ENCODE peak calls at places on chromosome 1, in four cellular contexts. A, X, W and Q are unnamed samples.
A peak's percentile ranks its signal among the peaks of the same experiment; 100 is the strongest.

GRCh38 chr1:44909949-44910594 is 67.0 kb upstream of the PTCH2 start:
- DNase-seq in A (no peak), W (no peak), X (no peak), Q (no peak)

GRCh38 chr1:13805431-13805830 is 105.4 kb downstream of the PRDM2 start:
- DNase-seq in W (no peak), A (no peak), X (no peak), Q (no peak)

GRCh38 chr1:220217383-220217988 is 54.8 kb downstream of the RAB3GAP2 start:
- DNase-seq in W (no peak), X (no peak), A (no peak), Q (peak; percentile 57)

GRCh38 chr1:209899948-209900347 is 38.1 kb upstream of the SYT14 start:
- DNase-seq in X (peak; percentile 25), W (no peak), A (peak; percentile 49), Q (peak; percentile 89)

GRCh38 chr1:222196736-222197135 is 351.2 kb downstream of the HHIPL2 start:
- DNase-seq in W (no peak), X (no peak), A (no peak), Q (peak; percentile 79)

GRCh38 chr1:116537439-116537838 is 33.4 kb downstream of the CD58 start:
- DNase-seq in X (no peak), W (no peak), A (no peak), Q (no peak)

GRCh38 chr1:79355073-79355472 is 348.5 kb upstream of the ADGRL4 start:
- DNase-seq in A (no peak), W (no peak), X (no peak), Q (no peak)

GRCh38 chr1:81869286-81869685 is 68.6 kb downstream of the ADGRL2 start:
- DNase-seq in X (no peak), W (no peak), A (no peak), Q (no peak)

GRCh38 chr1:156126701-156127534 is 12.4 kb downstream of the LMNA start:
- DNase-seq in A (no peak), X (peak; percentile 78), W (peak; percentile 79), Q (no peak)

GRCh38 chr1:1755852-1756251 is 22.4 kb downstream of the NADK start:
- DNase-seq in X (no peak), A (no peak), W (peak; percentile 67), Q (no peak)

GRCh38 chr1:33140153-33141149 is 41.4 kb downstream of the TRIM62 start:
- DNase-seq in A (no peak), X (no peak), W (no peak), Q (peak; percentile 84)

GRCh38 chr1:28983509-28984310 is 69.3 kb downstream of the EPB41 start:
- DNase-seq in X (no peak), A (no peak), W (peak; percentile 72), Q (peak; percentile 78)

GRCh38 chr1:117346206-117346928 is 20.9 kb upstream of the MAN1A2 start:
- DNase-seq in X (no peak), A (no peak), W (no peak), Q (peak; percentile 76)

GRCh38 chr1:204418174-204419063 is 6.8 kb upstream of the PPP1R15B start:
- DNase-seq in W (no peak), X (no peak), A (no peak), Q (no peak)

GRCh38 chr1:227949341-227949921 is 1.7 kb upstream of the WNT9A start:
- DNase-seq in W (peak; percentile 65), A (no peak), X (no peak), Q (no peak)

GRCh38 chr1:15949453-15950245 is 26.3 kb downstream of the ZBTB17 start:
- DNase-seq in X (no peak), A (peak; percentile 47), W (peak; percentile 93), Q (peak; percentile 86)

GRCh38 chr1:40976952-40977690 is 2.4 kb upstream of the CTPS1 start:
- DNase-seq in A (no peak), X (no peak), W (no peak), Q (no peak)

GRCh38 chr1:27111771-27112573 is 43.0 kb downstream of the SLC9A1 start:
- DNase-seq in X (peak; percentile 74), A (peak; percentile 58), W (no peak), Q (no peak)

GRCh38 chr1:245812278-245812677 is 657.5 kb downstream of the KIF26B start:
- DNase-seq in A (no peak), X (no peak), W (no peak), Q (peak; percentile 31)

GRCh38 chr1:212746546-212746945 is 45.0 kb downstream of the NSL1 start:
- DNase-seq in X (no peak), A (no peak), W (no peak), Q (no peak)

GRCh38 chr1:219236933-219237610 is 63.4 kb downstream of the LYPLAL1 start:
- DNase-seq in A (no peak), W (no peak), X (no peak), Q (no peak)

GRCh38 chr1:116764466-116764896 is 10.3 kb downstream of the CD2 start:
- DNase-seq in X (peak; percentile 7), A (no peak), W (no peak), Q (no peak)

GRCh38 chr1:67735806-67736627 is 51.0 kb downstream of the GADD45A start:
- DNase-seq in X (peak; percentile 81), A (peak; percentile 26), W (peak; percentile 51), Q (no peak)

GRCh38 chr1:220176540-220176939 is 82.6 kb downstream of the IARS2 start:
- DNase-seq in X (no peak), W (no peak), A (no peak), Q (no peak)

GRCh38 chr1:42953182-42954180 is 5.2 kb downstream of the SLC2A1 start:
- DNase-seq in W (no peak), A (no peak), X (no peak), Q (peak; percentile 52)
- H3K4me1 ChIP-seq in W (no peaks in the 10 kb centered on the region), A (peaks cover 11% of the 10 kb centered on the region), X (peaks cover 50% of the 10 kb centered on the region), Q (no peaks in the 10 kb centered on the region)

DNA sequence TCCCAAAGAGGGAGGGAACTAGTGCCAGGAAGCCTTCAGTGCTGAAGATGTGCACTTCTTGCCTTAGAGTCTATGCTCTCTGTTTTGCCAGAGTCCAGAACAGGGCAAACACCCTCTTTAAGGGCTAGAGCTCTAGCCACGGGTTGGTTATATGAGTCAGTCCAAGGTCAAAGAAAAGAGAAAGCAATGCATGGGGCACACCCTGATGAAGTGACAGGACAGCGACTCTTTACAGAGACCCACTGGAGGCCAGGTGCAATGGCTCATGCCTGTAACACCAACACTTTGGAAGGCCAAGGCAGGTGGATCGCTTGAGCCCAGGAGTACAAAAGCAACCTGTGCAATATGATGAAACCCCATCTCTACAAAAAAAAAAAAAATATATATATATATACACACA is 86.1 kb downstream of the TGFBR3 start:
- DNase-seq in A (no peak), W (no peak), X (no peak), Q (no peak)
- H3K4me1 ChIP-seq in A (no peaks in the 10 kb centered on the region), W (peaks cover 25% of the 10 kb centered on the region), X (peaks cover 23% of the 10 kb centered on the region), Q (peaks cover 3% of the 10 kb centered on the region)

GRCh38 chr1:234647245-234647644 is 37.3 kb upstream of the IRF2BP2 start:
- DNase-seq in A (no peak), X (no peak), W (no peak), Q (no peak)

GRCh38 chr1:234647758-234648157 is 37.8 kb upstream of the IRF2BP2 start:
- DNase-seq in X (no peak), A (no peak), W (no peak), Q (no peak)

GRCh38 chr1:234645964-234646363 is 36.0 kb upstream of the IRF2BP2 start:
- DNase-seq in X (no peak), W (no peak), A (no peak), Q (no peak)

GRCh38 chr1:234645474-234645953 is 35.5 kb upstream of the IRF2BP2 start:
- DNase-seq in W (no peak), A (no peak), X (no peak), Q (no peak)

GRCh38 chr1:234649432-234650081 is 39.6 kb upstream of the IRF2BP2 start:
- DNase-seq in X (no peak), A (no peak), W (no peak), Q (no peak)
- H3K4me1 ChIP-seq in X (no peaks in the 10 kb centered on the region), A (no peaks in the 10 kb centered on the region), W (peaks cover 9% of the 10 kb centered on the region), Q (no peaks in the 10 kb centered on the region)

GRCh38 chr1:21702780-21703179 is 33.6 kb upstream of the RAP1GAP start:
- DNase-seq in A (no peak), X (no peak), W (no peak), Q (no peak)
- H3K4me1 ChIP-seq in A (no peaks in the 10 kb centered on the region), X (no peaks in the 10 kb centered on the region), W (no peaks in the 10 kb centered on the region), Q (no peaks in the 10 kb centered on the region)